ENCODE peak calls at places on chromosome 22, in seven cellular contexts. K is AG10803, J is fibroblast of pulmonary artery, S is uterus, C is prostate gland, A is testis, P is esophagus squamous epithelium. Y is an unnamed sample.

GRCh38 chr22:24542641-24543040 is 12.3 kb downstream of the GUCD1 start:
- DNase-seq in J (no peak), A (no peak), S (no peak), C (peak), P (no peak), K (no peak), Y (no peak)

GRCh38 chr22:32991353-32992115 is 66.6 kb downstream of the SYN3 start:
- DNase-seq in J (peak), A (no peak), K (peak), S (no peak), P (no peak), C (peak), Y (no peak)

GRCh38 chr22:36026741-36027140 is 1.9 kb downstream of the RBFOX2 start:
- DNase-seq in C (no peak), S (no peak), J (peak), P (no peak), A (peak), K (peak), Y (no peak)

GRCh38 chr22:25067851-25068421 is 115.4 kb downstream of the KIAA1671 start:
- DNase-seq in C (no peak), A (no peak), K (no peak), J (no peak), S (no peak), P (no peak), Y (no peak)

GRCh38 chr22:31248138-31248745 is 36.1 kb downstream of the LIMK2 start:
- DNase-seq in P (no peak), A (peak), J (peak), S (peak), K (peak), C (peak), Y (peak)

GRCh38 chr22:40294696-40295095 is 51.6 kb upstream of the ADSL start:
- DNase-seq in J (no peak), P (no peak), K (no peak), A (no peak), C (no peak), S (no peak), Y (no peak)

GRCh38 chr22:28949788-28950187 is 66.4 kb downstream of the ZNRF3 start:
- DNase-seq in P (no peak), S (no peak), C (no peak), K (peak), J (peak), A (no peak), Y (no peak)

GRCh38 chr22:31344369-31345330 is 1.5 kb downstream of the PATZ1 start:
- DNase-seq in P (no peak), J (peak), K (peak), S (peak), A (peak), C (peak), Y (no peak)

GRCh38 chr22:30875481-30876215 is 92.9 kb downstream of the MORC2 start:
- DNase-seq in A (no peak), K (peak), S (no peak), J (no peak), P (no peak), C (no peak), Y (no peak)

GRCh38 chr22:40567106-40567505 is 69.4 kb downstream of the MRTFA start:
- DNase-seq in K (peak), P (no peak), C (no peak), J (peak), A (no peak), S (no peak), Y (no peak)

GRCh38 chr22:38017272-38017920 is 33.0 kb upstream of the SOX10 start:
- DNase-seq in A (peak), S (peak), P (no peak), K (peak), C (peak), J (peak), Y (no peak)

GRCh38 chr22:32202161-32202538 is 2.7 kb downstream of the RFPL2 start:
- DNase-seq in S (no peak), C (no peak), J (no peak), K (no peak), P (no peak), A (no peak), Y (no peak)

GRCh38 chr22:28030442-28030841 is 111.4 kb upstream of the PITPNB start:
- DNase-seq in A (no peak), J (no peak), S (no peak), P (no peak), K (no peak), C (no peak), Y (no peak)

GRCh38 chr22:31079095-31079642 is 1.9 kb upstream of the SMTN start:
- DNase-seq in A (no peak), K (no peak), C (no peak), J (no peak), S (peak), P (no peak), Y (peak)

GRCh38 chr22:23370251-23370650 is 189.9 kb downstream of the BCR start:
- DNase-seq in S (no peak), A (no peak), C (no peak), J (no peak), P (no peak), K (no peak), Y (no peak)

GRCh38 chr22:37633693-37634504 is 5.6 kb upstream of the SH3BP1 start:
- DNase-seq in J (peak), K (peak), P (no peak), C (peak), S (peak), A (peak), Y (no peak)

GRCh38 chr22:24474649-24475048 is 20.5 kb upstream of the UPB1 start:
- DNase-seq in K (peak), P (no peak), C (no peak), S (no peak), A (no peak), J (no peak), Y (no peak)

GRCh38 chr22:28894320-28894719 is 10.9 kb downstream of the ZNRF3 start:
- DNase-seq in K (no peak), A (no peak), J (no peak), P (no peak), C (peak), S (peak), Y (no peak)

GRCh38 chr22:38924197-38924952 is 33.0 kb upstream of the APOBEC3A start:
- DNase-seq in J (peak), A (peak), P (no peak), K (peak), C (peak), S (peak), Y (peak)

GRCh38 chr22:23598805-23599518 is 18.9 kb upstream of the IGLL1 start:
- DNase-seq in P (no peak), J (no peak), C (no peak), K (no peak), A (no peak), S (no peak), Y (no peak)

GRCh38 chr22:18024276-18024939 is at the start of gene MICAL3:
- DNase-seq in J (peak), K (peak), C (peak), S (peak), A (peak), P (no peak), Y (peak)

GRCh38 chr22:31588970-31589675 is 72.9 kb downstream of the PISD start:
- DNase-seq in P (no peak), A (no peak), S (no peak), C (no peak), J (no peak), K (no peak), Y (peak)

GRCh38 chr22:44126807-44127206 is 53.9 kb upstream of the PARVG start:
- DNase-seq in K (no peak), P (no peak), J (no peak), C (no peak), S (no peak), A (no peak), Y (no peak)

GRCh38 chr22:23282089-23282501 is 101.8 kb downstream of the BCR start:
- DNase-seq in P (no peak), K (peak), S (peak), J (peak), C (peak), A (peak), Y (no peak)

GRCh38 chr22:35615156-35615555 is 2.0 kb downstream of the MB start:
- DNase-seq in S (no peak), J (peak), K (peak), C (no peak), A (no peak), P (no peak), Y (no peak)

GRCh38 chr22:17774206-17774927 is at the start of gene BID:
- DNase-seq in K (no peak), A (no peak), P (no peak), J (no peak), S (no peak), C (no peak), Y (peak)

GRCh38 chr22:37675930-37676571 is 615 bp downstream of the LGALS1 start:
- DNase-seq in P (no peak), K (peak), A (peak), S (peak), C (no peak), J (peak), Y (no peak)

GRCh38 chr22:43798492-43798891 is 13.6 kb downstream of the EFCAB6 start:
- DNase-seq in S (no peak), P (no peak), C (no peak), K (no peak), A (no peak), J (no peak), Y (no peak)

GRCh38 chr22:46735747-46736608 is 2.1 kb downstream of the CERK start:
- DNase-seq in S (no peak), K (no peak), C (no peak), P (no peak), J (peak), A (no peak), Y (peak)

GRCh38 chr22:25407226-25407858 is 157.1 kb upstream of the GRK3 start:
- DNase-seq in P (no peak), K (no peak), S (no peak), C (no peak), J (no peak), A (no peak), Y (no peak)

GRCh38 chr22:26986051-26986881 is 328.9 kb downstream of the MIAT start:
- DNase-seq in J (no peak), A (no peak), K (no peak), C (no peak), P (no peak), S (no peak), Y (no peak)
- H3K4me3 ChIP-seq in J (no peak), A (no peak), K (no peak), C (no peak), P (no peak), S (no peak), Y (no peak)

GRCh38 chr22:50544078-50544745 is 1.5 kb upstream of the KLHDC7B start:
- DNase-seq in S (no peak), C (peak), K (peak), J (peak), A (peak), P (no peak), Y (no peak)
- H3K4me3 ChIP-seq in S (no peak), C (no peak), K (peak), J (peak), A (no peak), P (peak), Y (no peak)

DNA sequence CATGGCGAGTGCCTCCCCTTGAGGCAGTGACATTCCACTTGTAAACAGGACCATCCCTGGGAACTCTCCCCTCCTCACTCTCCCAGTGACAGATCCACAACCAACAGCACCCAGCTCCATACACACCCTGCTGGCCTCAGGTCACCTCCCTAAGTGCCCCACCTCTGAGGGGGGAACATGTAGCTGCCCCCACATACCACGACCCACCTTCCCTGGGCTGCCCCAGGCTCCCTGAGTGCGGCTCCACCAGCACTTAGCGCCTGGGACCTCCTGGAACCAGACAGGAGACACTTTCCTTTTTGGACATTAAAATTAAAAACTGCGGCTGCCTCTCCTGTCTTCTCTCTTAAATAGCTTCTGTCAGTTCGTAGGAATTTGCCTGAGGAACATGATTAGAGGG is 1140.1 kb downstream of the BRD1 start:
- DNase-seq in J (no peak), P (no peak), S (no peak), A (no peak), C (no peak), K (no peak), Y (no peak)
- H3K4me3 ChIP-seq in J (no peak), P (no peak), S (no peak), A (no peak), C (no peak), K (no peak), Y (no peak)

GRCh38 chr22:19689408-19689807 is 24.9 kb upstream of the SEPTIN5 start:
- DNase-seq in J (no peak), S (no peak), C (no peak), K (no peak), A (no peak), P (no peak), Y (no peak)

GRCh38 chr22:19688301-19689290 is 25.7 kb upstream of the SEPTIN5 start:
- DNase-seq in K (no peak), A (no peak), P (no peak), J (no peak), C (no peak), S (no peak), Y (no peak)

GRCh38 chr22:19691721-19692341 is 22.5 kb upstream of the SEPTIN5 start:
- DNase-seq in P (no peak), J (peak), A (peak), S (no peak), K (peak), C (no peak), Y (no peak)

GRCh38 chr22:19693581-19693980 is 20.7 kb upstream of the SEPTIN5 start:
- DNase-seq in S (no peak), J (no peak), C (no peak), P (no peak), A (no peak), K (no peak), Y (no peak)

DNA sequence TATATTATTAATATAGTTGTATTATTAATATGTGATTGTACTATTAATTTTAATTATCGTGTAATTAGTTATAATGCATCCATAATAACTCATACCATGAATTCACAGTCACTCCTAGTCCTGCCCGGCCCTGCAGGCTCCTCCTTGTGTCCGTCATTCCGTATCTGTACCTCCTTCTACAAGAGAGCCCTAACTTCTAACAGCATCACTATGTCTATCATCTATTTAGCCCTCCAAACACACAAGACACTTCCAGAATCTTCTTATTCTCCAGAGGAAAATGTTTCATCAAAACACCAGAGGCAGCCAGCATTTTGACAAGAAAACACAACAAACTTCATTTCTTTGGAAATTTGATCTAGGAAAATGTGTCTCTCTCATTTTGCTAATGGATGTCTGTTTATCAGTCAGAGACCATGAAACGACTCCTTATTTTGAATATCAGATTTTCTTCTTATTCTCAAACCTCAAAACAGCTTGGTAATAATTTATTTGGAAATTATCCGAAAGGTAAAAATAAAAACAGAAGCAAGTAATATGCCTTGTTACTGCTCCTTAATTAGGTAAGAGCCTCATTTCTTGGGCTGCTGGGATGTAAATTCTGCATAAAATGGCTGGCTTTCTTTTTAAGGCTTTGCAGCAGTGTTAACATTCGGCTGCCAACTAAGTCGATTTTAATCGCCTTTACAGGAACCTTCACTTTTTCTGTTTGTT is 23.1 kb upstream of the SEPTIN5 start:
- DNase-seq in P (no peak), A (no peak), S (no peak), K (no peak), C (no peak), J (no peak), Y (no peak)
- H3K4me3 ChIP-seq in P (peak), A (no peak), S (no peak), K (peak), C (no peak), J (no peak), Y (peak)

DNA sequence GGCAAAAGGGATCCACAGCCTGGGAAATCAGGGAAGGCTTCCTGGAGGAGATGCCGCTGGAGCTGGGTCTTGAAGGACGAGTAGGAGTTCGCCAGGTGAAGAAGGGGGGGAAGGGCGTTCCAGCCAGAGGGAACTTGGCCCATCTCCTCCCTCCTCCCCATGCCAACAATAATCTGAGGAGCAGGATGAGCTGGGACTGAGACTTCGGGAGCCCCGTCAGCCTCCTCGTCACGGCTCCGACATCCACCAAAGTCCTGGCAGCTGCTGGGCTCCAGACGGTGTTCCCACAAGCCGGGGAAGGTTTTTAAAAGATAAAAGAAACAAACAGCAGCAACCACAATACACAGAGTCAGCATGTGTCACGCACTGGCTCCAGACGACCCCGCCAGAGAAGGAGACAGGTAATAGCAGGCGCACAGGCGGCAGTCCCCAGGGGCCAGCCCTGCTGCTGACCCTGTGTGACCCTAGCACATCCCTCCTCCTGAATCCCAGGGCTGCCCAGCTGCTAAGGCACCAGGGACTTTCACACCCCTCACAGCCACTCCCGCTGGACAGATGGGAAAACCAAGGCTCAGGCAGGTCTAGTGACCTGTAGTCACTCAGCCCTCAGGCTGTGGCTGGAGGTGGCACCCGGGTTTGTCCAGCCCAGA is 37.3 kb downstream of the NUP50 start:
- DNase-seq in J (peak), P (no peak), S (no peak), C (no peak), K (no peak), A (no peak), Y (no peak)
- H3K4me3 ChIP-seq in J (no peak), P (no peak), S (no peak), C (no peak), K (no peak), A (no peak), Y (no peak)

GRCh38 chr22:42316988-42317387 is 46.5 kb upstream of the TCF20 start:
- DNase-seq in C (peak), P (no peak), K (peak), J (peak), A (no peak), S (peak), Y (no peak)
- H3K4me3 ChIP-seq in C (no peak), P (peak), K (no peak), J (no peak), A (no peak), S (no peak), Y (no peak)

DNA sequence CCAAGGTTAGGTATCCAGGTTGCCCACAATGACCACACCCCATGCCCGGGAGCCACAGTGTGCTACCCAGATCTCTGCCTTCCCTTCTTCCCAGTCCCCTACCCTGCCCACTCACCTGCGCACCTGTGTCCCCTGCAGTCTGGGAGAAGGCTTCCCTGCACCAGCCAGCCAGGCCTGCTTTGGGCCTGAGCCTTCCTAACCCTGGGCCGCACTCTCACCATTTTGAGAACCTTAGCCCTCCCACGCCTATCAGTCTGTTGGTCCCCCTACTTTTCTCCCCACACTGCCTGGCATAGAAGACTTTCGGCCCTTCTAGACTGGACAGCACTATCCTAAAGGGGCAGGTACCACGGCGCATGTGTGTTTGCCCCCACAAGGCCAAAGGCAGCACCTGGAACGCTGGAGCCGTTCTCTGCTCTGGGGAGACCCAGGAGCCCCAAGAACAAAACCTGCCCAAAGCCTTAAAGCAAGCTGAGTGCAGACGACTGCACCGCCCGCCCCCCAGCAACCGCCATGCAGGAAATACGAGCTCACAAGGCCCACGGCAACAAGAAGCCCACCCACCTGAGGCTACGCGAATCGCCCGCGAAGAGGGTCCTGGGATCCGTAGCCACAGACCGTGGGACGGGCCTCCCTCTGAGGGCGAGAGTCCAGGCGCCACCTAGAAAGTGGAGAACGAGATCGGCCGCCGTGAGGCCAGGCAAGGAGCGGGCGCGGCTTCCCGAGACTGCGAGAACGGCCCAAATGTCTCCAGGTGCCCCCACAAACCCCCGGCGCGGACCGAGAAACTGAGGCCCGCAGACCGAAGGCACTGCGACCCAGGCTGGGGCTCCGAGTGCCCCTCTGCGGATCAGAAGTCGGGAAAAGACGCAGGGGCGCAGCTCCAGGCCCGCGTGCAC is 546 bp downstream of the GNB1L start:
- DNase-seq in S (no peak), C (no peak), P (no peak), K (no peak), J (peak), A (peak), Y (no peak)
- H3K4me3 ChIP-seq in S (peak), C (peak), P (peak), K (peak), J (peak), A (peak), Y (peak)

GRCh38 chr22:22180738-22181514 is 63.7 kb upstream of the VPREB1 start:
- DNase-seq in J (no peak), S (no peak), K (no peak), A (no peak), P (no peak), C (no peak), Y (no peak)
- H3K4me3 ChIP-seq in J (no peak), S (no peak), K (no peak), A (no peak), P (no peak), C (no peak), Y (no peak)

DNA sequence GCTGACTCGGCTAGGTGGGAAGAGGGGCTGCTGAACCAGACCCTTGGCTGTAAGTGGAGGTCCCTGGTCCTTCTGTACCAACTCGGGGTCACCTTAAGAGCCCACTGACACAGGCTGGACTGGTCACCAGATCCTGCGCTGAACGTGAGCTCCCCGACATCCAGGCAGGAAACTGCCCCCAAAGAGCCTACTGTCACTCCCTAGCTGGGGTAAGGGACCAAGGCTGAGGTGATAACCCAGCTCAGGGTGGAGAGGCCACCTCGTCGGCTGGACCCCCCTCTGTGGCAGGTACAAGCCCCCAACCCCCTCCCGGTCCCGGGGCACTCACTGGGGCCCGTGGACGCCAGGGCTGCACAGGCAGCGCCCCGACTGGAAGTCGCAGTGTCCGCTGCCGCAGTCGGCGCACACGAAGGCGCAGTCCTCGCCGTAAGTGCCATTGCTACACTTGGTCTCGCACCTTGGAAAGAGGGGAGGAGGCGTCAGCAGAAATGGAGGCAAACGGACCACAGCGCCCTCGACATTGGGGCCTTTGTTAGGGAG is 7.5 kb downstream of the SCARF2 start:
- DNase-seq in S (no peak), C (no peak), A (no peak), P (no peak), J (no peak), K (no peak), Y (no peak)
- H3K4me3 ChIP-seq in S (no peak), C (no peak), A (no peak), P (peak), J (no peak), K (no peak), Y (peak)